ENCODE peak calls at places on chromosomes 1 and 21, in four cellular contexts. O is frontal cortex, X is stromal cell of bone marrow, K is M059J. T is an unnamed sample.

GRCh38 chr1:215407575-215407974 is 159.5 kb upstream of the KCTD3 start:
- DNase-seq in O (no peak), X (peak), K (peak), T (no peak)

GRCh38 chr1:94805912-94806311 is 14.2 kb upstream of the SLC44A3 start:
- DNase-seq in O (no peak), X (peak), K (peak), T (peak)

GRCh38 chr1:168552961-168553360 is 9.2 kb upstream of the XCL2 start:
- DNase-seq in O (no peak), X (no peak), K (no peak), T (no peak)

GRCh38 chr1:37741130-37741529 is 23.8 kb downstream of the EPHA10 start:
- DNase-seq in O (no peak), X (peak), K (peak), T (peak)

GRCh38 chr1:164731161-164731747 is 172.3 kb downstream of the PBX1 start:
- DNase-seq in O (no peak), X (no peak), K (no peak), T (no peak)

GRCh38 chr1:5881526-5882222 is 110.6 kb downstream of the NPHP4 start:
- DNase-seq in O (no peak), X (no peak), K (no peak), T (no peak)

GRCh38 chr1:77378723-77379533 is 97.1 kb downstream of the AK5 start:
- DNase-seq in O (no peak), X (no peak), K (peak), T (peak)

GRCh38 chr21:32411366-32412161 is 942 bp upstream of the EVA1C start:
- DNase-seq in O (peak), X (peak), K (peak), T (peak)

GRCh38 chr1:150981177-150981804 is 801 bp upstream of the ANXA9 start:
- DNase-seq in O (no peak), X (no peak), K (peak), T (peak)

GRCh38 chr1:172742599-172743500 is 83.9 kb downstream of the FASLG start:
- DNase-seq in O (no peak), X (no peak), K (peak), T (peak)

GRCh38 chr1:241356187-241356518 is 852 bp downstream of the RGS7 start:
- DNase-seq in O (no peak), X (no peak), K (no peak), T (no peak)

GRCh38 chr1:150798509-150798908 is 9.6 kb downstream of the CTSK start:
- DNase-seq in O (no peak), X (no peak), K (no peak), T (no peak)

GRCh38 chr1:23126801-23127200 is 41.9 kb downstream of the LUZP1 start:
- DNase-seq in O (no peak), X (no peak), K (no peak), T (no peak)

GRCh38 chr1:185920602-185921001 is 186.4 kb downstream of the HMCN1 start:
- DNase-seq in O (no peak), X (no peak), K (no peak), T (no peak)

GRCh38 chr21:30044447-30045064 is 104.8 kb upstream of the GRIK1 start:
- DNase-seq in O (no peak), X (peak), K (peak), T (peak)

GRCh38 chr1:7400566-7400965 is 370.5 kb upstream of the VAMP3 start:
- DNase-seq in O (no peak), X (no peak), K (no peak), T (no peak)

GRCh38 chr1:70672333-70672935 is 261.4 kb downstream of the CTH start:
- DNase-seq in O (no peak), X (no peak), K (no peak), T (no peak)

GRCh38 chr1:237701534-237701933 is 189.2 kb downstream of the ZP4 start:
- DNase-seq in O (no peak), X (no peak), K (no peak), T (no peak)

GRCh38 chr1:46690931-46691411 is 19.3 kb downstream of the TEX38 start:
- DNase-seq in O (no peak), X (no peak), K (peak), T (no peak)

GRCh38 chr1:211210052-211210451 is 49.1 kb upstream of the RCOR3 start:
- DNase-seq in O (no peak), X (no peak), K (no peak), T (no peak)

GRCh38 chr1:172845371-172845770 is 186.5 kb downstream of the FASLG start:
- DNase-seq in O (no peak), X (peak), K (no peak), T (no peak)

GRCh38 chr21:26826801-26827200 is 18.4 kb downstream of the ADAMTS1 start:
- DNase-seq in O (no peak), X (no peak), K (peak), T (peak)

GRCh38 chr1:201411292-201411691 is 10.2 kb downstream of the TNNI1 start:
- DNase-seq in O (no peak), X (no peak), K (no peak), T (no peak)

GRCh38 chr1:180919183-180919700 is 6.5 kb downstream of the KIAA1614 start:
- DNase-seq in O (no peak), X (no peak), K (no peak), T (no peak)

GRCh38 chr1:12124693-12125421 is 41.9 kb upstream of the TNFRSF1B start:
- DNase-seq in O (peak), X (peak), K (peak), T (peak)

GRCh38 chr21:34276711-34277425 is 86.9 kb upstream of the KCNE2 start:
- DNase-seq in O (no peak), X (peak), K (peak), T (no peak)

GRCh38 chr1:201966171-201966570 is 10.9 kb downstream of the TIMM17A start:
- DNase-seq in O (no peak), X (no peak), K (no peak), T (peak)

GRCh38 chr21:43703068-43703880 is 15.7 kb upstream of the PDXK start:
- DNase-seq in O (no peak), X (peak), K (peak), T (peak)

GRCh38 chr1:171743014-171743870 is 1.4 kb upstream of the VAMP4 start:
- DNase-seq in O (peak), X (peak), K (peak), T (peak)

GRCh38 chr1:71861022-71861421 is 421.3 kb downstream of the NEGR1 start:
- DNase-seq in O (no peak), X (peak), K (peak), T (peak)

GRCh38 chr1:22096036-22096435 is 43.5 kb downstream of the CDC42 start:
- DNase-seq in O (no peak), X (no peak), K (peak), T (no peak)

GRCh38 chr1:167582064-167582463 is 28.5 kb upstream of the CREG1 start:
- DNase-seq in O (no peak), X (no peak), K (no peak), T (no peak)